ENCODE peak calls at places on chromosomes 7 and 10, in five cellular contexts. J, L, B, U and S are unnamed samples.

GRCh38 chr10:96703358-96703757 is 17.0 kb downstream of the PIK3AP1 start:
- DNase-seq in J (no peak), L (no peak), B (no peak), U (no peak), S (no peak)

GRCh38 chr7:99557940-99558305 is 519 bp upstream of the ZNF655 start:
- DNase-seq in J (no peak), L (no peak), B (no peak), U (no peak), S (no peak)

GRCh38 chr7:139087212-139087611 is 22.3 kb downstream of the ZC3HAV1 start:
- DNase-seq in J (no peak), L (no peak), B (no peak), U (no peak), S (no peak)

GRCh38 chr10:63608511-63608910 is 87.3 kb downstream of the REEP3 start:
- DNase-seq in J (no peak), L (no peak), B (no peak), U (no peak), S (no peak)

GRCh38 chr10:103458720-103459119 is at the start of gene CALHM1:
- DNase-seq in J (no peak), L (peak), B (no peak), U (no peak), S (no peak)

GRCh38 chr7:47153076-47153475 is 428.8 kb downstream of the TNS3 start:
- DNase-seq in J (peak), L (peak), B (peak), U (no peak), S (peak)

GRCh38 chr7:47078241-47078640 is 503.7 kb downstream of the TNS3 start:
- DNase-seq in J (no peak), L (no peak), B (peak), U (no peak), S (no peak)

GRCh38 chr7:132485600-132486594 is 90.4 kb downstream of the PLXNA4 start:
- DNase-seq in J (no peak), L (no peak), B (peak), U (peak), S (no peak)

GRCh38 chr10:67144554-67144953 is 218.7 kb downstream of the LRRTM3 start:
- DNase-seq in J (no peak), L (no peak), B (no peak), U (no peak), S (no peak)

GRCh38 chr10:79451046-79451699 is 5.7 kb upstream of the ZCCHC24 start:
- DNase-seq in J (no peak), L (no peak), B (no peak), U (no peak), S (no peak)

GRCh38 chr10:4651404-4652037 is 174.5 kb upstream of the AKR1E2 start:
- DNase-seq in J (no peak), L (peak), B (peak), U (peak), S (no peak)

GRCh38 chr7:6183006-6183405 is 89.4 kb downstream of the CYTH3 start:
- DNase-seq in J (no peak), L (no peak), B (no peak), U (no peak), S (no peak)

GRCh38 chr7:22662490-22663145 is 64.4 kb upstream of the IL6 start:
- DNase-seq in J (no peak), L (no peak), B (no peak), U (no peak), S (no peak)

GRCh38 chr7:74289660-74290589 is 718 bp downstream of the CLIP2 start:
- DNase-seq in J (no peak), L (peak), B (no peak), U (peak), S (peak)

GRCh38 chr7:85730016-85730415 is 543.2 kb upstream of the SEMA3D start:
- DNase-seq in J (no peak), L (peak), B (peak), U (no peak), S (peak)

GRCh38 chr10:121928528-121928884 is 675 bp upstream of the ATE1 start:
- DNase-seq in J (no peak), L (peak), B (peak), U (no peak), S (peak)

GRCh38 chr10:62903828-62904227 is 87.7 kb upstream of the EGR2 start:
- DNase-seq in J (no peak), L (no peak), B (peak), U (no peak), S (no peak)

GRCh38 chr10:33306126-33306525 is 28.3 kb downstream of the NRP1 start:
- DNase-seq in J (no peak), L (no peak), B (peak), U (no peak), S (no peak)

GRCh38 chr10:27223964-27224363 is 16.6 kb downstream of the ACBD5 start:
- DNase-seq in J (no peak), L (peak), B (peak), U (peak), S (peak)

GRCh38 chr7:116626886-116627285 is 45.1 kb upstream of the MET start:
- DNase-seq in J (no peak), L (no peak), B (no peak), U (no peak), S (no peak)

GRCh38 chr10:133335238-133336122 is 1.2 kb downstream of the CALY start:
- DNase-seq in J (no peak), L (peak), B (peak), U (peak), S (peak)

GRCh38 chr10:112952282-112952991 is 2.4 kb downstream of the TCF7L2 start:
- DNase-seq in J (no peak), L (no peak), B (peak), U (peak), S (no peak)

GRCh38 chr10:71116426-71116825 is 95.9 kb upstream of the UNC5B start:
- DNase-seq in J (no peak), L (no peak), B (no peak), U (no peak), S (no peak)

GRCh38 chr7:104983620-104984539 is 30.1 kb upstream of the KMT2E start:
- DNase-seq in J (peak), L (peak), B (peak), U (peak), S (peak)

GRCh38 chr7:44379366-44380178 is 54.2 kb upstream of the CAMK2B start:
- DNase-seq in J (no peak), L (no peak), B (peak), U (no peak), S (no peak)

GRCh38 chr10:33386926-33387325 is 52.5 kb upstream of the NRP1 start:
- DNase-seq in J (no peak), L (no peak), B (no peak), U (no peak), S (no peak)